ENCODE peak calls at places on chromosomes 3 and 15, in five cellular contexts. B is stimulated activated CD4-positive, alpha-beta T cell treated with anti-CD3 and anti-CD28 coated beads, Interleukin-4, amount 100 ng/mL, for 1 hour; S is NCI-H345; H is T-cell; Z is DND-41. X is an unnamed sample.

GRCh38 chr3:64332461-64333350 is 107.4 kb upstream of the PRICKLE2 start:
- DNase-seq in B (no peak), S (no peak), H (no peak), Z (no peak), X (no peak)

GRCh38 chr3:13563911-13564310 is 15.0 kb downstream of the FBLN2 start:
- DNase-seq in B (no peak), S (no peak), H (no peak), Z (no peak), X (no peak)

GRCh38 chr3:141853146-141853690 is 23.2 kb upstream of the ATP1B3 start:
- DNase-seq in B (no peak), S (no peak), H (no peak), Z (no peak), X (no peak)

GRCh38 chr3:48845170-48845569 is 2.5 kb downstream of the PRKAR2A start:
- DNase-seq in B (no peak), S (no peak), H (no peak), Z (no peak), X (no peak)

GRCh38 chr15:48722764-48723661 is 77.5 kb upstream of the FBN1 start:
- DNase-seq in B (no peak), S (no peak), H (no peak), Z (no peak), X (no peak)

GRCh38 chr15:95684693-95685115 is 645.8 kb upstream of the NR2F2 start:
- DNase-seq in B (no peak), S (no peak), H (no peak), Z (no peak), X (no peak)

GRCh38 chr3:64974401-64974800 is 286.6 kb upstream of the ADAMTS9 start:
- DNase-seq in B (no peak), S (no peak), H (no peak), Z (no peak), X (no peak)

GRCh38 chr3:27171113-27171512 is 198.1 kb downstream of the NEK10 start:
- DNase-seq in B (no peak), S (no peak), H (no peak), Z (no peak), X (no peak)

GRCh38 chr3:57998366-57999283 is 9.6 kb upstream of the FLNB start:
- DNase-seq in B (no peak), S (no peak), H (no peak), Z (no peak), X (no peak)

GRCh38 chr3:57464801-57465200 is 79.3 kb downstream of the DNAH12 start:
- DNase-seq in B (no peak), S (no peak), H (no peak), Z (no peak), X (no peak)

GRCh38 chr3:51282931-51283330 is 102.2 kb upstream of the MANF start:
- DNase-seq in B (no peak), S (no peak), H (no peak), Z (no peak), X (no peak)